ENCODE peak calls at places on chromosomes 6 and 20, in five cellular contexts. B is K562, Y is HepG2, G is H1, V is GM12878. I is an unnamed sample.

GRCh38 chr6:133899556-133899955 is 10.6 kb downstream of the TCF21 start:
- DNase-seq in B (no peak), Y (no peak), G (no peak), V (no peak), I (no peak)

GRCh38 chr20:13771853-13772453 is 12.8 kb downstream of the ESF1 start:
- DNase-seq in B (no peak), Y (peak; percentile 28), G (no peak), V (no peak), I (no peak)

GRCh38 chr20:9202440-9203080 is 133.7 kb downstream of the PLCB4 start:
- DNase-seq in B (no peak), Y (no peak), G (no peak), V (no peak), I (no peak)

GRCh38 chr6:158662607-158663464 is 13.0 kb downstream of the SYTL3 start:
- DNase-seq in B (no peak), Y (no peak), G (no peak), V (no peak), I (no peak)

GRCh38 chr6:40054186-40054585 is 119.9 kb upstream of the MOCS1 start:
- DNase-seq in B (no peak), Y (no peak), G (no peak), V (no peak), I (no peak)

GRCh38 chr6:16803294-16804006 is 42.2 kb upstream of the ATXN1 start:
- DNase-seq in B (no peak), Y (peak; percentile 56), G (peak; percentile 68), V (no peak), I (no peak)

GRCh38 chr6:38646166-38646565 is 6.4 kb upstream of the BTBD9 start:
- DNase-seq in B (no peak), Y (no peak), G (no peak), V (no peak), I (no peak)

GRCh38 chr6:89763550-89763949 is 56.0 kb downstream of the MDN1 start:
- DNase-seq in B (no peak), Y (no peak), G (no peak), V (no peak), I (no peak)

GRCh38 chr6:129100164-129100563 is 217.2 kb downstream of the LAMA2 start:
- DNase-seq in B (no peak), Y (no peak), G (no peak), V (no peak), I (no peak)

GRCh38 chr6:169851641-169852503 is 100.5 kb downstream of the ERMARD start:
- DNase-seq in B (no peak), Y (no peak), G (peak; percentile 46), V (no peak), I (no peak)

GRCh38 chr20:38161412-38161774 is 3.7 kb downstream of the TGM2 start:
- DNase-seq in B (no peak), Y (no peak), G (no peak), V (no peak), I (no peak)

GRCh38 chr20:40728470-40728869 is 39.4 kb upstream of the MAFB start:
- DNase-seq in B (no peak), Y (no peak), G (no peak), V (no peak), I (no peak)
- TF ChIP-seq CTCF in B (peak; percentile 16), Y (no peak), G (no peak), V (no peak), I (peak; percentile 32)

GRCh38 chr20:44208770-44209169 is 1.8 kb downstream of the OSER1 start:
- DNase-seq in B (no peak), Y (peak; percentile 82), G (no peak), V (no peak), I (no peak)
- TF ChIP-seq YY1 in B (no peak), Y (no peak), G (no peak), V (no peak), I (no peak)

GRCh38 chr20:63196756-63197470 is 19.0 kb downstream of the YTHDF1 start:
- DNase-seq in B (peak; percentile 51), Y (no peak), G (no peak), V (no peak), I (no peak)
- TF ChIP-seq ZNF274 in B (no peak), Y (no peak), G (no peak), V (no peak), I (no peak)

DNA sequence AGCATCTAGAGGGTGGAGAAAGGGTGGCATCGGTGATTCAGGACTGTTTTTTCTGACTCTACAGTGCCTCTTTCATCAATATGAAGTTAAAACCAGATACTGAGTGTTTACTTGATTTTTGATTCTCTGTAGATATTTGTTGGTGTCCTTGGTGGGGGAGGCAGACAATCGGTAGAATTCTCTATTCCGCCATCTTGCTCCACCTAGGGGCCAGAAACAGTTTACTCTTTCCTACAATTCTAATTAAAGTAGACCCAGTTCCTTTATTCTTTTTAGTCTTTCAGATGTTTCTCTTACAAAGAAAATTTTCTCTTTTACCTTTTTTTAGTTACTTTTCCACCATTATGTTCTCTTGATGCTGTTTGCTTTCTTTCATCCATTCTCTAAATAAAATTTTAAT is 162.1 kb upstream of the RAB32 start:
- DNase-seq in B (no peak), Y (no peak), G (no peak), V (no peak), I (no peak)
- TF ChIP-seq CTCF in B (peak; percentile 12), Y (no peak), G (no peak), V (peak; percentile 8), I (no peak)

DNA sequence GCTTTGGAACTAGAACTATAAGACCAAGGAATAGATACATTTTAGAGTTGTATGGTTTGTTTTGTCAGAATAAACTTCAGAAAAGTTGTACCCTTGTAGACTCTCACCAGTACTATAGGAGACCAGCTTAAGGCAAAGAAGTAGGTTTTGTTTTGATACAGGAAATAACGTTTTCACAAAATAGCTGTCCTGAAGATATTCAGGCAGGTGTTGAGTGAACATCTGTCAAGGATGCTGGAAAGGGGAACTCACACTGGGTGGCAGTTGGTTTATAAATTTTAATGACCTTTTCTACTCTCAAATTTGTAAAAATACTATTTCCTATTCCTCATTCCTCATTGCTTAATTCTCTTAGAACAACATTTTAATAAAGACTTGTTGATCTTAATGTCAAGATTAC is 174.0 kb upstream of the MAN1A1 start:
- DNase-seq in B (no peak), Y (no peak), G (no peak), V (no peak), I (no peak)
- TF ChIP-seq YY1 in B (no peak), Y (no peak), G (no peak), V (no peak), I (no peak)

DNA sequence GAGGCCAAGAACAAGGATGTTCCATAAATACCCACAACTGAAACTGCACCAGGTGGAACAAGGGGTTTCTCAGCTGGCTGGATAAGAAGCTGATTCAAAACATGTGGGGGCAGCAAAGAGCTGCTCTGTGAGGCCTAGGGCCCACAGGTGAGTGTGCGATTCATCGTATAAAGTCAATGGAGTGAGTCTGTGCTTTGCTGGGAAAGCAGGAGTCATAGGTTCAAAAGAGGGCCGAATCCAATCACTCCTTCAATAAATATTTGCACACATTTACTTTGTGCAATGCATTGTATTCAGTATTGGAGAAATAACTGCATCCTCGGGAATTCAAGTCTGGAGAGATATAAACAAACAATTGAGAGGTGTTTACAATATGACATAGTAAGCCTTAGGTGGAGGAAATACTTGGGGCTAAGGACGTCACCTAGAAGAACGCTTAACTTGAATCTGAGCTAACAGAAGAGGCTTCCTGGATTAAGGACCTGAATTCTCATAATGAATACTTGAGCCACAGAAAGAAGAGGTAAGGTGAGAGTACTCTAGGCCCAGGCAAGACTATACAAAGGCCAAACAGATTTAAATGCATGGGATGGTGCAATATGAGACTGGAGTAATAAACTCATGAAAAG is 83.7 kb upstream of the TMEM30A start:
- DNase-seq in B (no peak), Y (peak; percentile 44), G (peak; percentile 56), V (no peak), I (peak; percentile 42)
- TF ChIP-seq ZNF274 in B (no peak), Y (no peak), G (no peak), V (no peak), I (no peak)

DNA sequence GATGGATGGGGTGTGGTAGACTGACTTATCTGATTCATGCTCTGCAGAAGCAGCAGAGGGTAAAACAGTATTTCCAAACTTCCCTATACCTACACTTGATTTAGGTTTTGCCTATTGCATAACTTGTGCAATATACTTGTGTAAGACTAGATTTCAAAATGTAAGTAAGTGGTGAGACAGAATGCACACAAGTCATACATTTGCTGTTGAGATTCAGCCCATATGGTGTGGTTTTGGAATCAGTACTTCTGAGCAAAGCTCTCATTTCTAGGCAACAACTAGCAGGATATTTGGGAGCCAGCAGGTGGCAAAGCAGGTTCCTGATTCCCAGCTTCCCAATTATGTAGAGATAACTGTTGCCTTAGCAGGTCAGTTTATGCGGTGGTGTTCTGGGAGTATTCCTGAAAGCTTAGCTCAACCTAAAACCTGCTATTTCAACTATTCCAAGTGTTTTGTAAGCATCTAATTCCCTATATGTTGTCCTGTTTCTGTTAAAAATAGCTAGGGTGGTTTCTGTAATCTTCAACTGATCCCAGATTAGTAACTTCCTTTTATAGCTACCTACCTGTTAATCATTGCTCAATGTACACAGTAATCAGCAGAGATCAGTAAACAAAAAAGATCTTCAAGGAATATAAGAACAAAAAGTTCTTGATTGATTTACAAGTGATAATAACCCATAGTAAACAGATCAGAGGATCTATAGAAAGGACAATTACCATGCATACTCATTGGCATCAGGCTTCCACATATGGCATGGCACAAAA is 8.5 kb upstream of the FABP7 start:
- DNase-seq in B (no peak), Y (peak; percentile 25), G (no peak), V (no peak), I (no peak)
- TF ChIP-seq CTCF in B (no peak), Y (peak; percentile 71), G (peak; percentile 32), V (no peak), I (peak; percentile 23)

I was measured in HCT116.